ENCODE peak calls at places on chromosomes 5 and 9, in eight cellular contexts. P, D, F, L, G, W, Z and X are unnamed samples.

GRCh38 chr5:50744761-50745160 is 78.3 kb downstream of the PARP8 start:
- DNase-seq in P (no peak), D (no peak), F (no peak), L (no peak), G (no peak), W (no peak), Z (no peak), X (no peak)

GRCh38 chr9:85569988-85570387 is 171.8 kb downstream of the AGTPBP1 start:
- DNase-seq in P (no peak), D (no peak), F (no peak), L (no peak), G (no peak), W (peak), Z (no peak), X (no peak)

GRCh38 chr9:119836036-119836435 is 466.8 kb upstream of the BRINP1 start:
- DNase-seq in P (no peak), D (no peak), F (no peak), L (no peak), G (no peak), W (no peak), Z (peak), X (no peak)

GRCh38 chr5:142210011-142210410 is 101.4 kb downstream of the NDFIP1 start:
- DNase-seq in P (no peak), D (no peak), F (no peak), L (no peak), G (no peak), W (no peak), Z (no peak), X (no peak)

GRCh38 chr9:16921855-16922254 is 51.4 kb upstream of the BNC2 start:
- DNase-seq in P (no peak), D (no peak), F (no peak), L (no peak), G (no peak), W (no peak), Z (no peak), X (no peak)

GRCh38 chr9:123282343-123283047 is 14.1 kb upstream of the STRBP start:
- DNase-seq in P (no peak), D (no peak), F (peak), L (no peak), G (no peak), W (no peak), Z (no peak), X (no peak)

GRCh38 chr9:14961372-14962068 is 51.3 kb upstream of the FREM1 start:
- DNase-seq in P (no peak), D (no peak), F (peak), L (no peak), G (no peak), W (no peak), Z (no peak), X (peak)

GRCh38 chr9:38344566-38345324 is 47.8 kb upstream of the ALDH1B1 start:
- DNase-seq in P (no peak), D (no peak), F (no peak), L (no peak), G (no peak), W (no peak), Z (no peak), X (no peak)

GRCh38 chr9:109956811-109957440 is 176.9 kb downstream of the PALM2AKAP2 start:
- DNase-seq in P (no peak), D (no peak), F (no peak), L (no peak), G (no peak), W (no peak), Z (no peak), X (no peak)

GRCh38 chr5:108216890-108217289 is 165.0 kb downstream of the FBXL17 start:
- DNase-seq in P (no peak), D (no peak), F (no peak), L (no peak), G (no peak), W (peak), Z (no peak), X (no peak)

GRCh38 chr9:112065781-112066606 is 109.1 kb downstream of the SUSD1 start:
- DNase-seq in P (no peak), D (no peak), F (peak), L (peak), G (no peak), W (no peak), Z (peak), X (no peak)

GRCh38 chr9:87862536-87863268 is 20.0 kb upstream of the SPATA31E1 start:
- DNase-seq in P (no peak), D (no peak), F (peak), L (no peak), G (no peak), W (peak), Z (no peak), X (no peak)

GRCh38 chr5:10668697-10669096 is 92.3 kb downstream of the DAP start:
- DNase-seq in P (no peak), D (no peak), F (no peak), L (no peak), G (no peak), W (no peak), Z (no peak), X (no peak)

GRCh38 chr5:116492776-116493175 is 81.8 kb downstream of the SEMA6A start:
- DNase-seq in P (no peak), D (no peak), F (no peak), L (no peak), G (no peak), W (no peak), Z (no peak), X (no peak)

GRCh38 chr9:22216730-22217160 is 207.6 kb upstream of the CDKN2B start:
- DNase-seq in P (no peak), D (no peak), F (no peak), L (no peak), G (no peak), W (peak), Z (no peak), X (no peak)

GRCh38 chr5:143635146-143635752 is 176.7 kb upstream of the HMHB1 start:
- DNase-seq in P (no peak), D (no peak), F (peak), L (no peak), G (no peak), W (no peak), Z (no peak), X (no peak)

GRCh38 chr9:6758418-6759113 is 793 bp downstream of the KDM4C start:
- DNase-seq in P (peak), D (peak), F (no peak), L (peak), G (peak), W (peak), Z (peak), X (peak)

GRCh38 chr9:94780516-94780950 is 54.0 kb downstream of the AOPEP start:
- DNase-seq in P (peak), D (no peak), F (no peak), L (no peak), G (no peak), W (no peak), Z (no peak), X (no peak)

GRCh38 chr9:95366731-95367325 is 49.3 kb upstream of the FANCC start:
- DNase-seq in P (no peak), D (no peak), F (no peak), L (no peak), G (no peak), W (no peak), Z (no peak), X (no peak)

GRCh38 chr5:44294492-44294891 is 94.7 kb downstream of the FGF10 start:
- DNase-seq in P (no peak), D (no peak), F (no peak), L (no peak), G (no peak), W (no peak), Z (no peak), X (no peak)

GRCh38 chr5:92508271-92508670 is 1072.7 kb downstream of the NR2F1-AS1 start:
- DNase-seq in P (no peak), D (no peak), F (no peak), L (no peak), G (no peak), W (no peak), Z (no peak), X (no peak)

GRCh38 chr9:110918316-110919054 is 119.8 kb downstream of the LPAR1 start:
- DNase-seq in P (no peak), D (no peak), F (no peak), L (no peak), G (no peak), W (no peak), Z (no peak), X (no peak)